ENCODE peak calls at places on chromosome 12, in ten cellular contexts. B is type B pancreatic cell, Q is left ventricle myocardium superior, F is SIG-M5, A is HEK293T, T is SHP77, R is psoas muscle, M is frontal cortex, D is Panc1, X is cardiac fibroblast. Y is an unnamed sample.

GRCh38 chr12:69042557-69042956 is 109.6 kb upstream of the CPM start:
- DNase-seq in B (no peak), Q (no peak), F (no peak), A (no peak), T (no peak), R (no peak), M (no peak), D (no peak), X (no peak), Y (no peak)

GRCh38 chr12:94970560-94970959 is 32.9 kb downstream of the NDUFA12 start:
- DNase-seq in B (no peak), Q (no peak), F (no peak), A (no peak), T (no peak), R (no peak), M (no peak), D (no peak), X (no peak), Y (no peak)

GRCh38 chr12:49092816-49093406 is 1.7 kb downstream of the DHH start:
- DNase-seq in B (no peak), Q (no peak), F (no peak), A (no peak), T (no peak), R (no peak), M (no peak), D (no peak), X (no peak), Y (no peak)

GRCh38 chr12:107487011-107487680 is 198.5 kb upstream of the PWP1 start:
- DNase-seq in B (no peak), Q (no peak), F (no peak), A (no peak), T (no peak), R (no peak), M (no peak), D (no peak), X (no peak), Y (no peak)

GRCh38 chr12:59940676-59941342 is 345.0 kb downstream of the SLC16A7 start:
- DNase-seq in B (no peak), Q (no peak), F (no peak), A (no peak), T (no peak), R (no peak), M (no peak), D (no peak), X (no peak), Y (no peak)

GRCh38 chr12:5868585-5869295 is 76.3 kb downstream of the ANO2 start:
- DNase-seq in B (no peak), Q (no peak), F (no peak), A (no peak), T (no peak), R (no peak), M (no peak), D (no peak), X (no peak), Y (no peak)

GRCh38 chr12:53428741-53429140 is 5.1 kb downstream of the AMHR2 start:
- DNase-seq in B (no peak), Q (no peak), F (no peak), A (no peak), T (no peak), R (no peak), M (no peak), D (no peak), X (no peak), Y (no peak)

GRCh38 chr12:3269594-3269993 is 192.4 kb downstream of the TSPAN9 start:
- DNase-seq in B (no peak), Q (no peak), F (no peak), A (no peak), T (no peak), R (no peak), M (no peak), D (no peak), X (no peak), Y (no peak)

GRCh38 chr12:120236124-120236398 is 29.5 kb downstream of the PXN start:
- DNase-seq in B (no peak), Q (no peak), F (no peak), A (no peak), T (no peak), R (peak; percentile 60), M (no peak), D (no peak), X (no peak), Y (no peak)

GRCh38 chr12:34295366-34296142 is 273.3 kb downstream of the ALG10 start:
- DNase-seq in B (no peak), Q (peak; percentile 13), F (no peak), A (no peak), T (no peak), R (peak; percentile 11), M (no peak), D (no peak), X (no peak), Y (no peak)

GRCh38 chr12:93964936-93965335 is 183.4 kb upstream of the PLXNC1 start:
- DNase-seq in B (no peak), Q (no peak), F (no peak), A (no peak), T (no peak), R (no peak), M (no peak), D (no peak), X (no peak), Y (no peak)

GRCh38 chr12:116517431-116518045 is 41.6 kb upstream of the MAP1LC3B2 start:
- DNase-seq in B (no peak), Q (no peak), F (no peak), A (no peak), T (no peak), R (no peak), M (no peak), D (no peak), X (no peak), Y (no peak)

GRCh38 chr12:109131522-109132050 is 15.2 kb downstream of the ACACB start:
- DNase-seq in B (no peak), Q (peak; percentile 63), F (no peak), A (no peak), T (no peak), R (peak; percentile 88), M (no peak), D (no peak), X (no peak), Y (no peak)

GRCh38 chr12:25979563-25979962 is 21.1 kb downstream of the RASSF8 start:
- DNase-seq in B (no peak), Q (no peak), F (no peak), A (no peak), T (no peak), R (no peak), M (no peak), D (no peak), X (no peak), Y (no peak)

GRCh38 chr12:119369907-119370546 is 35.5 kb downstream of the CCDC60 start:
- DNase-seq in B (no peak), Q (peak; percentile 30), F (no peak), A (no peak), T (no peak), R (no peak), M (no peak), D (no peak), X (no peak), Y (no peak)

GRCh38 chr12:49658276-49658675 is 34.9 kb downstream of the PRPF40B start:
- DNase-seq in B (no peak), Q (no peak), F (no peak), A (no peak), T (no peak), R (no peak), M (no peak), D (no peak), X (no peak), Y (no peak)

GRCh38 chr12:94218244-94218643 is 69.9 kb downstream of the PLXNC1 start:
- DNase-seq in B (no peak), Q (no peak), F (no peak), A (no peak), T (no peak), R (no peak), M (no peak), D (no peak), X (no peak), Y (no peak)

GRCh38 chr12:108484431-108484830 is 30.6 kb upstream of the FICD start:
- DNase-seq in B (no peak), Q (no peak), F (no peak), A (no peak), T (no peak), R (no peak), M (no peak), D (no peak), X (no peak), Y (no peak)

GRCh38 chr12:31322651-31323248 is 3.2 kb downstream of the SINHCAF start:
- DNase-seq in B (no peak), Q (no peak), F (no peak), A (no peak), T (peak; percentile 13), R (no peak), M (no peak), D (no peak), X (peak; percentile 41), Y (no peak)

GRCh38 chr12:12338528-12339168 is 11.4 kb downstream of the MANSC1 start:
- DNase-seq in B (no peak), Q (no peak), F (no peak), A (no peak), T (no peak), R (no peak), M (no peak), D (no peak), X (peak; percentile 71), Y (no peak)

GRCh38 chr12:2297004-2297403 is 244.2 kb downstream of the CACNA1C start:
- DNase-seq in B (no peak), Q (no peak), F (no peak), A (no peak), T (no peak), R (no peak), M (no peak), D (no peak), X (no peak), Y (no peak)

GRCh38 chr12:14207946-14208612 is 157.4 kb upstream of the ATF7IP start:
- DNase-seq in B (no peak), Q (no peak), F (no peak), A (no peak), T (no peak), R (no peak), M (no peak), D (no peak), X (no peak), Y (no peak)

GRCh38 chr12:68559246-68559645 is 51.5 kb upstream of the RAP1B start:
- DNase-seq in B (no peak), Q (no peak), F (no peak), A (no peak), T (no peak), R (no peak), M (no peak), D (no peak), X (no peak), Y (no peak)

GRCh38 chr12:48995061-48995879 is 3.9 kb downstream of the DDN start:
- DNase-seq in B (peak; percentile 89), Q (peak; percentile 88), F (no peak), A (peak; percentile 93), T (peak; percentile 78), R (peak; percentile 90), M (peak; percentile 96), D (peak; percentile 48), X (peak; percentile 85), Y (peak; percentile 66)

GRCh38 chr12:4910502-4911315 is 1.0 kb downstream of the KCNA1 start:
- DNase-seq in B (no peak), Q (no peak), F (no peak), A (no peak), T (no peak), R (no peak), M (peak; percentile 41), D (no peak), X (no peak), Y (no peak)

GRCh38 chr12:55830601-55831406 is 1.4 kb upstream of the DNAJC14 start:
- DNase-seq in B (peak; percentile 80), Q (peak; percentile 84), F (no peak), A (peak; percentile 44), T (no peak), R (peak; percentile 83), M (peak; percentile 83), D (no peak), X (peak; percentile 84), Y (no peak)